ENCODE peak calls at places on chromosome 12, in eight cellular contexts. Z is AG09319; T is A549; B is activated naive CD8-positive, alpha-beta T cell treated with anti-CD3 and anti-CD28 coated beads, Interleukin-2, amount 50 U/mL, for 16 hours; L is iPS-NIHi11; K is NCI-H82; M is progenitor cell of endocrine pancreas; X is HuH-7.5. N is an unnamed sample.

GRCh38 chr12:113161415-113162016 is 12.0 kb downstream of the CFAP73 start:
- DNase-seq in T (peak), B (no peak), X (peak), K (peak), Z (no peak), M (no peak), L (peak), N (peak)

GRCh38 chr12:5586201-5586600 is 154.3 kb downstream of the NTF3 start:
- DNase-seq in K (no peak), Z (no peak), B (no peak), X (no peak), T (no peak), M (no peak), L (no peak), N (no peak)

GRCh38 chr12:125873031-125873430 is 807.8 kb downstream of the AACS start:
- DNase-seq in X (no peak), L (no peak), M (no peak), T (no peak), Z (no peak), K (no peak), B (no peak), N (no peak)

GRCh38 chr12:115375188-115375991 is 691.4 kb upstream of the TBX3 start:
- DNase-seq in M (no peak), Z (no peak), K (no peak), T (no peak), B (no peak), X (no peak), L (no peak), N (peak)

GRCh38 chr12:121505513-121505912 is 75.3 kb downstream of the KDM2B start:
- DNase-seq in X (no peak), B (no peak), Z (no peak), K (no peak), T (no peak), L (no peak), M (no peak), N (no peak)

GRCh38 chr12:110042260-110042659 is 6.1 kb downstream of the C12orf76 start:
- DNase-seq in L (no peak), X (no peak), M (no peak), T (no peak), K (no peak), Z (no peak), B (no peak), N (no peak)

GRCh38 chr12:96427269-96427729 is 27.1 kb upstream of the CDK17 start:
- DNase-seq in M (no peak), T (peak), L (no peak), B (no peak), Z (peak), K (peak), X (no peak), N (peak)

GRCh38 chr12:19125325-19125724 is 4.2 kb upstream of the PLEKHA5 start:
- DNase-seq in L (no peak), M (no peak), K (no peak), B (no peak), X (no peak), T (no peak), Z (no peak), N (peak)

GRCh38 chr12:70809887-70810286 is 110.7 kb downstream of the PTPRR start:
- DNase-seq in M (no peak), Z (no peak), K (no peak), B (no peak), X (no peak), T (no peak), L (no peak), N (no peak)

GRCh38 chr12:110249105-110249504 is 31.9 kb upstream of the ATP2A2 start:
- DNase-seq in B (no peak), M (no peak), K (peak), T (no peak), Z (no peak), X (no peak), L (no peak), N (no peak)

GRCh38 chr12:23949212-23950010 is at the start of gene SOX5:
- DNase-seq in K (peak), B (no peak), Z (peak), M (peak), X (no peak), T (no peak), L (peak), N (no peak)

GRCh38 chr12:81161680-81162079 is 83.8 kb downstream of the ACSS3 start:
- DNase-seq in M (no peak), B (no peak), X (no peak), K (no peak), Z (no peak), T (no peak), L (no peak), N (no peak)

GRCh38 chr12:1920971-1921370 is 2.5 kb upstream of the CACNA2D4 start:
- DNase-seq in L (peak), M (no peak), X (peak), B (no peak), Z (no peak), T (no peak), K (no peak), N (no peak)

GRCh38 chr12:41514050-41514449 is 325.9 kb downstream of the PDZRN4 start:
- DNase-seq in B (no peak), T (no peak), X (no peak), K (no peak), L (no peak), M (no peak), Z (no peak), N (no peak)

GRCh38 chr12:72330291-72330690 is 58.1 kb downstream of the TRHDE start:
- DNase-seq in Z (peak), L (peak), B (no peak), X (no peak), K (no peak), M (no peak), T (no peak), N (no peak)

GRCh38 chr12:98744692-98745091 is 99.6 kb downstream of the APAF1 start:
- DNase-seq in M (no peak), L (no peak), T (no peak), B (no peak), X (no peak), K (no peak), Z (no peak), N (no peak)

GRCh38 chr12:15705606-15706005 is 83.6 kb downstream of the EPS8 start:
- DNase-seq in X (no peak), M (no peak), Z (no peak), T (no peak), B (no peak), K (no peak), L (no peak), N (no peak)

GRCh38 chr12:96053476-96054261 is 18.3 kb upstream of the LTA4H start:
- DNase-seq in T (no peak), B (no peak), Z (no peak), L (no peak), K (no peak), X (no peak), M (no peak), N (no peak)

GRCh38 chr12:49187184-49187583 is 1.7 kb downstream of the TUBA1A start:
- DNase-seq in Z (peak), B (no peak), M (no peak), L (no peak), X (no peak), T (no peak), K (peak), N (no peak)

GRCh38 chr12:118922405-118922804 is 58.9 kb upstream of the SRRM4 start:
- DNase-seq in B (no peak), M (peak), L (peak), X (no peak), Z (no peak), K (no peak), T (no peak), N (no peak)

GRCh38 chr12:6620137-6620884 is 13.1 kb upstream of the CHD4 start:
- DNase-seq in M (peak), T (no peak), Z (no peak), X (no peak), B (no peak), K (no peak), L (peak), N (no peak)

GRCh38 chr12:12461923-12462315 is 100.7 kb downstream of the DUSP16 start:
- DNase-seq in M (no peak), Z (no peak), L (no peak), T (no peak), X (no peak), K (no peak), B (no peak), N (no peak)

GRCh38 chr12:57500213-57500612 is 12.3 kb downstream of the MARS1 start:
- DNase-seq in B (no peak), M (no peak), X (no peak), K (no peak), T (no peak), L (no peak), Z (no peak), N (no peak)

GRCh38 chr12:113660941-113661340 is 189.3 kb upstream of the LHX5 start:
- DNase-seq in M (no peak), L (no peak), X (no peak), B (no peak), Z (no peak), T (no peak), K (no peak), N (no peak)

GRCh38 chr12:122862110-122862634 is 26.9 kb downstream of the HIP1R start:
- DNase-seq in K (no peak), T (no peak), X (no peak), Z (no peak), M (no peak), B (no peak), L (no peak), N (no peak)

GRCh38 chr12:54217774-54218221 is 29.0 kb upstream of the SMUG1 start:
- DNase-seq in M (no peak), K (no peak), Z (no peak), L (peak), T (no peak), B (no peak), X (no peak), N (no peak)

GRCh38 chr12:5258966-5259365 is 172.9 kb upstream of the NTF3 start:
- DNase-seq in M (no peak), Z (no peak), K (no peak), X (no peak), L (no peak), B (no peak), T (no peak), N (no peak)

GRCh38 chr12:1531160-1531653 is 63.2 kb downstream of the FBXL14 start:
- DNase-seq in M (peak), L (no peak), Z (no peak), X (no peak), T (no peak), K (peak), B (no peak), N (no peak)

N was measured in NCI-H226.